ENCODE peak calls at places on chromosomes 1 and 21, in five cellular contexts. C, J, T, H and P are unnamed samples.
A peak's percentile ranks its signal among the peaks of the same experiment; 100 is the strongest.

GRCh38 chr1:60869264-60869663 is 213.1 kb upstream of the NFIA start:
- DNase-seq in T (no peak), J (no peak), H (no peak), C (no peak), P (no peak)

GRCh38 chr1:65949933-65950332 is 157.2 kb downstream of the PDE4B start:
- DNase-seq in J (no peak), T (no peak), H (no peak), C (no peak), P (no peak)

GRCh38 chr21:41327753-41328152 is 11.2 kb downstream of the FAM3B start:
- DNase-seq in T (no peak), H (no peak), J (no peak), C (no peak), P (no peak)

GRCh38 chr1:107936498-107937481 is 28.2 kb downstream of the VAV3 start:
- DNase-seq in C (peak; percentile 66), J (peak; percentile 97), T (peak; percentile 96), H (peak; percentile 95), P (peak; percentile 84)

GRCh38 chr1:30188329-30188728 is 535.1 kb downstream of the MATN1 start:
- DNase-seq in C (no peak), T (no peak), H (no peak), J (no peak), P (no peak)

GRCh38 chr1:239909894-239910293 is 181.8 kb upstream of the FMN2 start:
- DNase-seq in J (peak; percentile 58), C (no peak), T (peak; percentile 80), H (peak; percentile 37), P (no peak)

GRCh38 chr1:70038025-70038424 is 167.4 kb downstream of the LRRC40 start:
- DNase-seq in C (no peak), H (peak; percentile 28), J (peak; percentile 37), T (no peak), P (no peak)

GRCh38 chr21:45478115-45478801 is 64.0 kb downstream of the SLC19A1 start:
- DNase-seq in H (peak; percentile 32), C (peak; percentile 71), T (peak; percentile 80), J (peak; percentile 57), P (peak; percentile 79)

GRCh38 chr1:16135501-16135900 is 20.4 kb downstream of the EPHA2 start:
- DNase-seq in J (no peak), T (no peak), H (no peak), C (no peak), P (no peak)

GRCh38 chr1:197510691-197511378 is 242.8 kb downstream of the CRB1 start:
- DNase-seq in T (no peak), J (no peak), C (no peak), H (no peak), P (no peak)

GRCh38 chr1:223538921-223539445 is 126.5 kb downstream of the CAPN8 start:
- DNase-seq in H (no peak), T (no peak), C (no peak), J (no peak), P (no peak)

GRCh38 chr1:189697113-189697512 is 780.6 kb downstream of the BRINP3 start:
- DNase-seq in H (no peak), C (no peak), T (no peak), J (no peak), P (no peak)

GRCh38 chr1:10935241-10935640 is 77.2 kb upstream of the TARDBP start:
- DNase-seq in C (no peak), J (no peak), T (no peak), H (no peak), P (no peak)

GRCh38 chr1:21896652-21897532 is 40.2 kb downstream of the HSPG2 start:
- DNase-seq in T (peak; percentile 80), J (peak; percentile 35), C (no peak), H (no peak), P (no peak)

GRCh38 chr1:30883389-30884172 is 25.0 kb downstream of the SDC3 start:
- DNase-seq in H (no peak), J (peak; percentile 32), C (no peak), T (no peak), P (no peak)

GRCh38 chr1:151639466-151639865 is 27.6 kb downstream of the SNX27 start:
- DNase-seq in J (peak; percentile 82), C (no peak), H (peak; percentile 76), T (peak; percentile 72), P (no peak)

GRCh38 chr1:230870916-230871315 is 2.6 kb upstream of the C1orf198 start:
- DNase-seq in T (no peak), J (no peak), C (no peak), H (no peak), P (no peak)

GRCh38 chr1:212110617-212111016 is 75.1 kb downstream of the DTL start:
- DNase-seq in J (peak; percentile 47), C (no peak), H (peak; percentile 31), T (peak; percentile 28), P (no peak)

GRCh38 chr1:2533356-2533755 is 3.3 kb upstream of the HES5 start:
- DNase-seq in J (peak; percentile 78), T (peak; percentile 67), C (no peak), H (peak; percentile 58), P (no peak)

GRCh38 chr1:151549199-151549598 is 9.1 kb downstream of the TUFT1 start:
- DNase-seq in H (no peak), T (peak; percentile 41), C (no peak), J (peak; percentile 17), P (no peak)

GRCh38 chr1:147890177-147890790 is 12.3 kb upstream of the GJA8 start:
- DNase-seq in T (peak; percentile 64), J (peak; percentile 34), H (peak; percentile 14), C (peak; percentile 80), P (peak; percentile 83)

DNA sequence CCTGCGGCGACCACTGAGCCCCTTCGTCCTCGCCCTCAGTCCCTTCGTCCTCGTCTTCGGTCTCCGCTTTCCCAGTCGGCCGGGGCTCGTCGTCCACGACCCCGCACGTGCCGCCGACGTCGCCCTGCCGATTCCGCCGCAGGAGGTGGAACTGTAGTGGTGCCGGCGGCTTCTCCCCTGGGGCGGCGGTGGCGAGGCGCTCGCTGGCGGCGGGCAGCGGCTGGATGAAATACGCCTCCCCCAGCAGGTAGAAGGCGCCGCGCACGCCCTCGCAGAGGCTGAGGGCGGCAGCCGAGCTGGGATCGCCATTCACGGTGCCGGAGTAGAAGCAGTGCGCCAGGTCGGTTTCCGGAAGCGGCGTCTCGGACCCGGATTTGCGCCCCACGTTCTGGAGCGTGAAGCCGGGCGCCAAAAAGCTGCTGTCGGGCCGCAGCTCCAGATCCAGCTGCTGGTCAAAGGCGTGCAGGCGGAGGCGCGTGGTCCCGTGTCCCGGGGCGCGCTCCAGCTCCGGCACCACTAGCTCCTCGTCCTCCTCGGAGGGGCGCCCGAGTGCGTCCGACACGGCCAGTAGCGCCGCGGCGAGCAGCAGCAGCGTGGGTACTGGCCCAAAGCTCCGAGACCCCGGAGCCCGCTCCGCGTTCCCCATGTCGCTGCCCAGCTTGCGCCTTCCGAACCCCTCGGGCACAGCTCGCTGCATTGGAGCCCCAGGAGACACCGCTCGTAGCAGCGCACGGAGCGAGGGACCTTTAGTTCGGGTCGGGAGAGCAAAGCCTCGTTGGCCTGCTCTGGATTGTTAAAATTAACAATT is 747 bp downstream of the ADAMTS1 start:
- DNase-seq in J (peak; percentile 56), H (peak; percentile 37), C (peak; percentile 45), T (peak; percentile 76), P (no peak)
- H3K4me1 ChIP-seq in J (peaks cover 5% of the 10 kb centered on the region), H (peaks cover 24% of the 10 kb centered on the region), C (no peaks in the 10 kb centered on the region), T (peaks cover 27% of the 10 kb centered on the region), P (no peaks in the 10 kb centered on the region)

DNA sequence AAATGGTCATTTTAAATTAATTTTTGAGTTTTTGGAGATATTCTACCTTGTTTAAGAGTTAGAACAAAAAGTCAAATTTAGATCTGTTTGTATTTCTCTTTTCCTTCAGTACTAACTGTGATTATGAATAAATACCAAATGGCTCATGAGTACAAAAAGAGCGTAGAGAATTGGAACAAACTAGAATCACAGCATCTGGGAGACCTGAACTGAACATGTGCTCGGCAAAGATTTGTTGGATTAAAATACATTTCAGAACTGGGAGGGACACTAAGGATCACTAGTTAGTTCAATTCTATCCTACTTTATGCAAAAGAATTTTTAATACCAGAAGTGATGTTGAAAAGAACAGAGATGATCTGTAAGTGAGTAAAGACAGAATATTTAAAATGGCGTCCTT is 19.5 kb downstream of the OLFM3 start:
- DNase-seq in T (no peak), H (no peak), C (no peak), J (no peak), P (no peak)
- H3K4me2 ChIP-seq in T (no peak overlapping the region), H (no peak overlapping the region), C (no peak overlapping the region), J (no peak overlapping the region), P (no peak overlapping the region)

GRCh38 chr1:42691157-42691498 is 8.9 kb downstream of the YBX1 start:
- DNase-seq in C (no peak), H (no peak), T (no peak), J (no peak), P (no peak)
- H3K4me1 ChIP-seq in C (peaks cover 9% of the 10 kb centered on the region), H (peaks cover 2% of the 10 kb centered on the region), T (peaks cover 41% of the 10 kb centered on the region), J (no peaks in the 10 kb centered on the region), P (peaks cover 44% of the 10 kb centered on the region)

GRCh38 chr1:233544304-233544703 is 69.6 kb upstream of the KCNK1 start:
- DNase-seq in J (no peak), H (no peak), T (no peak), C (peak; percentile 83), P (no peak)
- H3K4me2 ChIP-seq in J (no peak overlapping the region), H (no peak overlapping the region), T (peak overlapping the region; percentile 43), C (peak overlapping the region; percentile 39), P (no peak overlapping the region)

GRCh38 chr1:94326329-94326728 is 88.9 kb upstream of the ARHGAP29 start:
- DNase-seq in T (peak; percentile 42), H (no peak), J (no peak), C (no peak), P (no peak)
- H3K4me1 ChIP-seq in T (peaks cover 86% of the 10 kb centered on the region), H (peaks cover 56% of the 10 kb centered on the region), J (peaks cover 21% of the 10 kb centered on the region), C (no peaks in the 10 kb centered on the region), P (no peaks in the 10 kb centered on the region)

DNA sequence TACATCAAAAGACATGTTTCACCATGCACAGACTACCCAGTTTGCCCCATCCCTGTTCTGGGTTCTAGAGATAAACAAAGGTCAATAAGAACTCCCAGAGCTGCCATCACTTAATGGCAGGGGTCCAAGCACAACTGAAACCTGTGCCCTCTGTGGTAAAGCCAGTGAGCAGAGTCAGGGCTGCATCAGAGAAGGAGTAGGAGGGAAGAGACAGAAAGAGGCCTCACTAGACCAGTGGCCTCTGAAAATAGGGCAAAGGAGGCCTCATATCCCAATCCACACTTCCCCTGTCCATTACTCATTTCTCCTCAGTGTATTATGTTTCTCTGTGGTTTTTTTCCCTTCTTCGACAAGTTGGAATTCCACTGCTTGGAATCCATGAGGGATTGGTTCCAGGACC is 10.2 kb downstream of the ATP1A2 start:
- DNase-seq in J (peak; percentile 58), C (no peak), T (peak; percentile 76), H (peak; percentile 45), P (no peak)
- H3K4me2 ChIP-seq in J (no peak overlapping the region), C (no peak overlapping the region), T (peak overlapping the region; percentile 38), H (peak overlapping the region; percentile 17), P (no peak overlapping the region)

GRCh38 chr21:34799092-34799491 is 130.3 kb downstream of the CLIC6 start:
- DNase-seq in C (no peak), T (no peak), H (no peak), J (no peak), P (no peak)

GRCh38 chr21:34802180-34802899 is 133.5 kb downstream of the CLIC6 start:
- DNase-seq in T (peak; percentile 61), C (peak; percentile 35), H (no peak), J (no peak), P (no peak)

GRCh38 chr21:34803792-34804440 is 135.1 kb downstream of the CLIC6 start:
- DNase-seq in H (no peak), J (no peak), T (no peak), C (no peak), P (no peak)

GRCh38 chr21:34800797-34801518 is 132.2 kb downstream of the CLIC6 start:
- DNase-seq in H (peak; percentile 49), C (no peak), J (peak; percentile 57), T (peak; percentile 92), P (no peak)

GRCh38 chr21:34801519-34802132 is 132.8 kb downstream of the CLIC6 start:
- DNase-seq in H (no peak), J (no peak), C (peak; percentile 69), T (no peak), P (peak; percentile 64)
- H3K4me1 ChIP-seq in H (peaks cover 4% of the 10 kb centered on the region), J (peaks cover 12% of the 10 kb centered on the region), C (peaks cover 25% of the 10 kb centered on the region), T (peaks cover 46% of the 10 kb centered on the region), P (no peaks in the 10 kb centered on the region)

GRCh38 chr1:200043330-200043668 is 15.8 kb downstream of the NR5A2 start:
- DNase-seq in C (no peak), T (no peak), H (no peak), J (no peak), P (no peak)
- H3K4me2 ChIP-seq in C (peak overlapping the region; percentile 36), T (peak overlapping the region; percentile 49), H (peak overlapping the region; percentile 79), J (no peak overlapping the region), P (no peak overlapping the region)